ENCODE peak calls at places on chromosomes 6 and 20, in six cellular contexts. H is adrenal gland, Z is brain microvascular endothelial cell, Q is BJ, R is adipocyte, M is NB4. K is an unnamed sample.

GRCh38 chr6:35019171-35019570 is 122.0 kb downstream of the TCP11 start:
- DNase-seq in H (no peak), Z (no peak), Q (no peak), R (no peak), M (no peak), K (no peak)

GRCh38 chr6:38671885-38672467 is 31.0 kb downstream of the GLO1 start:
- DNase-seq in H (peak), Z (peak), Q (peak), R (peak), M (peak), K (no peak)

GRCh38 chr20:4369119-4369797 is 352.5 kb upstream of the PRND start:
- DNase-seq in H (no peak), Z (no peak), Q (no peak), R (no peak), M (no peak), K (no peak)

GRCh38 chr20:3885711-3886110 is 3.5 kb upstream of the PANK2 start:
- DNase-seq in H (no peak), Z (no peak), Q (no peak), R (no peak), M (no peak), K (no peak)

GRCh38 chr20:37986873-37987601 is 46.2 kb downstream of the TTI1 start:
- DNase-seq in H (peak), Z (no peak), Q (peak), R (peak), M (no peak), K (peak)

GRCh38 chr20:44033344-44033743 is 118.7 kb downstream of the TOX2 start:
- DNase-seq in H (no peak), Z (no peak), Q (no peak), R (no peak), M (peak), K (no peak)

GRCh38 chr20:63574156-63574828 is at the start of gene HELZ2:
- DNase-seq in H (peak), Z (peak), Q (no peak), R (peak), M (peak), K (peak)

GRCh38 chr6:133187657-133188453 is 53.3 kb upstream of the EYA4 start:
- DNase-seq in H (no peak), Z (no peak), Q (no peak), R (peak), M (no peak), K (no peak)

GRCh38 chr6:115882174-115882573 is 178.5 kb downstream of the FRK start:
- DNase-seq in H (no peak), Z (no peak), Q (no peak), R (no peak), M (no peak), K (no peak)

GRCh38 chr6:41257369-41258195 is 28.9 kb downstream of the TREM1 start:
- DNase-seq in H (peak), Z (peak), Q (peak), R (peak), M (no peak), K (no peak)

GRCh38 chr20:24935786-24936525 is 13.1 kb upstream of the CST7 start:
- DNase-seq in H (no peak), Z (no peak), Q (no peak), R (no peak), M (no peak), K (no peak)

GRCh38 chr20:61929971-61930666 is 135.6 kb downstream of the TAF4 start:
- DNase-seq in H (no peak), Z (no peak), Q (no peak), R (no peak), M (no peak), K (peak)

GRCh38 chr6:107543088-107543487 is 53.2 kb downstream of the SOBP start:
- DNase-seq in H (no peak), Z (no peak), Q (no peak), R (no peak), M (no peak), K (no peak)

GRCh38 chr20:16747291-16747811 is 807 bp upstream of the OTOR start:
- DNase-seq in H (no peak), Z (no peak), Q (no peak), R (no peak), M (no peak), K (no peak)

GRCh38 chr6:134482585-134483346 is 164.9 kb upstream of the SGK1 start:
- DNase-seq in H (peak), Z (peak), Q (no peak), R (no peak), M (no peak), K (no peak)

GRCh38 chr20:34705383-34706021 is 1.4 kb downstream of the TP53INP2 start:
- DNase-seq in H (peak), Z (peak), Q (no peak), R (peak), M (peak), K (no peak)

GRCh38 chr6:160882741-160883340 is 108.7 kb upstream of the MAP3K4 start:
- DNase-seq in H (peak), Z (peak), Q (no peak), R (peak), M (no peak), K (no peak)

GRCh38 chr20:19993937-19994667 is 23.1 kb upstream of the NAA20 start:
- DNase-seq in H (no peak), Z (peak), Q (no peak), R (peak), M (no peak), K (no peak)

GRCh38 chr6:135014353-135014832 is 40.2 kb downstream of the HBS1L start:
- DNase-seq in H (no peak), Z (no peak), Q (no peak), R (no peak), M (no peak), K (no peak)

GRCh38 chr6:166839006-166839405 is 117.3 kb downstream of the RNASET2 start:
- DNase-seq in H (no peak), Z (no peak), Q (no peak), R (no peak), M (no peak), K (no peak)

GRCh38 chr6:129491436-129491835 is 218.5 kb downstream of the ARHGAP18 start:
- DNase-seq in H (no peak), Z (peak), Q (no peak), R (no peak), M (peak), K (no peak)

GRCh38 chr20:53001502-53002301 is 29.5 kb downstream of the TSHZ2 start:
- DNase-seq in H (no peak), Z (no peak), Q (no peak), R (no peak), M (no peak), K (no peak)

DNA sequence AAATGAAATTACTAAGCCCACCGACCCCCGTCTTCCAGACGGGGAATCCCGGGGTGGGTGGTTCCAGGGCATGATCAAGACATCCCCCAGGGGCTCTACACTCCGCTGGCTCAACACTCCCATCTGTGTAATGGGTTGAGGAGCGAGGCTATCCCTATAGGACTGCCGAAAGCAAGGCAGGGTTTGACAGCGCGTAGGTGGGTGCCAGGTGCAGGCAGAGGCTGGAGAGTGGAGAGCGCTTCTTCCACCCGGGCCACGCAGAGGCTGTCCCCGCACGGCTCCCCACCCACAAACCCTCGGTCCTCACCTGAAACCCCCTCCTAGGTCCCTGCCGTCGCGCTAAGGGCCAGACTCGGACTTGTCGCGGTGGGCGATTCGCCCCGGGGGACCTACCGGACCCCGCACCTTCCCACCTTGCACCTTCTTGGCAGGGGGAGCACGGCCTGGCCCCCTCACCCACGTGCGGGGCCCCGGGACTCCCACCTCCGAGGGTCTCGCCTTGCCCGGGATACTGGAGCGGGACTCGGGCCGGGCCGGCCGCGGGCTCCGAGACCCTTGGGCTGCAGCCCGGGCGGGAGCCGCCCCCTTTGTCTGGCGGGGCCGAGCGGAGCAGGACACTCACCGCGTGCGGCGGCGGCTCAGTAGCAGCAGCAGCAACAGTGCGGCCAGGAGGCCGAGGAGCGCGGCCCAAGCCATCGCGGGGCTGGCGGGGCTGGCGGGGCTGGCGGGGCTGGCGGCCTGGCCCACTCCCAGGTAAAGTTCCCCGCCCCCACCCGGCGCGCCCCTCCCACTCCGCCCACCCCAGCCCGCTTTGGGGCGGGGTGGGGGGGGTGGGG is at the start of gene PTGIS:
- DNase-seq in H (no peak), Z (no peak), Q (no peak), R (peak), M (no peak), K (peak)
- H3K4me3 ChIP-seq in H (peak), Z (peak), Q (peak), R (peak), M (no peak), K (peak)

DNA sequence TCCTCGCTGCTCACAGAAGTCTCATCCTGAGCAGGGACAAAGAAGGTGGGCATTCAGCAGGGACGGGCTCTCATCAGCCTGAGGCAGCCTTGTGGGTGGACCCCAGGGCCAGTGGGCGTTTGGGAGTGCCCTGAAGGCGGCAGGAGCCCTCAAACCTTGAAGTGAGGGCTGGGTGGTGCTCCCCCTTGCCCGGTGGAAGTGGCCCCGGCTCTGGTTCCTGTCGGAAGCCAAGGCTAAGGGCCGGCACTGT is 110.5 kb downstream of the NOL4L start:
- DNase-seq in H (no peak), Z (no peak), Q (no peak), R (no peak), M (no peak), K (no peak)
- H3K4me3 ChIP-seq in H (peak), Z (peak), Q (peak), R (peak), M (no peak), K (no peak)

GRCh38 chr6:12137480-12137879 is 125.4 kb downstream of the HIVEP1 start:
- DNase-seq in H (peak), Z (peak), Q (no peak), R (peak), M (peak), K (peak)
- H3K4me3 ChIP-seq in H (no peak), Z (no peak), Q (no peak), R (no peak), M (no peak), K (no peak)

DNA sequence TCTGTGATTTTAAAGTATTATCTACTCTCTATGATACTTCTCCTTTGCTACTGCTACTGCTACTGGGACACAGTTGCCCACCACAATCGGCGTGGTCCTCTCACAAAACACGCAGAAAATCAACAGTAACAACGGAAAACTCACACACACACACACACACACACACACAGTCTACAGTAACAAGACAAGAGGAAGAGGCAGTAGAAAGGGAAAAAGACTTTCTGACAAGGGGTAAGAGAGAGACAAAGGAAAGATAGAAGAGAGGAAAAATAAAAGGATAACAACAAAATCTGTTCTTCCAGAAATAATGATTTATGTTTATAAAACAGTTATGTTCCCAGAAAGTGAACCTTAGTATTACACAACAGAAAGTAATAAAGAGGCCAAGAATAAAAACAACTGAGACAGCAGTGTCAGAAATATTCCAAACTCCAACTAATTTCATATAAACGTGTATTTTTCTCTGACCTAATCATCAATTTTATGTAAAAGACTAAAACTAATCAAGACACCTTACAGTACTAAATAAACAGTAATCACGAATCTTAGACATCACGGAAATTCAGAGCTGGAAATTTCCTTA is 2.9 kb downstream of the RANBP9 start:
- DNase-seq in H (no peak), Z (no peak), Q (no peak), R (peak), M (peak), K (no peak)
- H3K4me3 ChIP-seq in H (peak), Z (peak), Q (peak), R (peak), M (peak), K (peak)

GRCh38 chr6:3455121-3455489 is 1.7 kb downstream of the SLC22A23 start:
- DNase-seq in H (no peak), Z (no peak), Q (no peak), R (no peak), M (no peak), K (no peak)
- H3K4me3 ChIP-seq in H (peak), Z (peak), Q (no peak), R (peak), M (no peak), K (no peak)

GRCh38 chr20:51134405-51134804 is 111.5 kb upstream of the KCNG1 start:
- DNase-seq in H (no peak), Z (no peak), Q (no peak), R (no peak), M (no peak), K (no peak)

GRCh38 chr20:51136326-51136725 is 113.4 kb upstream of the KCNG1 start:
- DNase-seq in H (no peak), Z (no peak), Q (no peak), R (no peak), M (no peak), K (no peak)

GRCh38 chr20:51137461-51137860 is 114.6 kb upstream of the KCNG1 start:
- DNase-seq in H (no peak), Z (no peak), Q (no peak), R (no peak), M (no peak), K (no peak)

GRCh38 chr20:51138576-51138975 is 115.7 kb upstream of the KCNG1 start:
- DNase-seq in H (no peak), Z (no peak), Q (no peak), R (no peak), M (no peak), K (no peak)

GRCh38 chr20:51135926-51136325 is 113.0 kb upstream of the KCNG1 start:
- DNase-seq in H (no peak), Z (no peak), Q (no peak), R (no peak), M (no peak), K (no peak)
- H3K4me3 ChIP-seq in H (no peak), Z (no peak), Q (no peak), R (no peak), M (no peak), K (no peak)

GRCh38 chr6:7157752-7158616 is 50.2 kb downstream of the RREB1 start:
- DNase-seq in H (no peak), Z (no peak), Q (no peak), R (peak), M (peak), K (no peak)

GRCh38 chr6:7155871-7156579 is 48.3 kb downstream of the RREB1 start:
- DNase-seq in H (no peak), Z (no peak), Q (no peak), R (no peak), M (no peak), K (no peak)

GRCh38 chr6:7154341-7155139 is 46.8 kb downstream of the RREB1 start:
- DNase-seq in H (no peak), Z (no peak), Q (no peak), R (no peak), M (peak), K (no peak)

GRCh38 chr6:7153807-7154206 is 46.0 kb downstream of the RREB1 start:
- DNase-seq in H (no peak), Z (no peak), Q (no peak), R (no peak), M (peak), K (no peak)

GRCh38 chr6:7156666-7157278 is 49.0 kb downstream of the RREB1 start:
- DNase-seq in H (no peak), Z (peak), Q (peak), R (peak), M (peak), K (peak)
- H3K4me3 ChIP-seq in H (no peak), Z (no peak), Q (no peak), R (peak), M (no peak), K (no peak)

GRCh38 chr6:24936641-24937317 is 1.0 kb upstream of the RIPOR2 start:
- DNase-seq in H (no peak), Z (no peak), Q (no peak), R (no peak), M (no peak), K (no peak)
- H3K4me3 ChIP-seq in H (no peak), Z (no peak), Q (no peak), R (no peak), M (no peak), K (no peak)

K was measured in aorta.